ENCODE peak calls at places on chromosomes 3 and 15, in nine cellular contexts. One of them, this sample, is unnamed.

GRCh38 chr15:40291088-40291574 is 8.3 kb upstream of the ANKRD63 start:
- DNase-seq in adrenal gland: peak; percentile 59
- DNase-seq in PC-3: peak; percentile 55
- DNase-seq in cardiac muscle cell: peak; percentile 68
- DNase-seq in body of pancreas: peak; percentile 67
- DNase-seq in type B pancreatic cell: peak; percentile 78
- DNase-seq in right atrium auricular region: no peak
- DNase-seq in upper lobe of right lung: peak; percentile 82
- DNase-seq in brain microvascular endothelial cell: peak; percentile 33
- DNase-seq in this sample: peak; percentile 77

GRCh38 chr15:71538922-71539321 is 271.4 kb upstream of the NR2E3 start:
- DNase-seq in adrenal gland: no peak
- DNase-seq in PC-3: no peak
- DNase-seq in cardiac muscle cell: no peak
- DNase-seq in body of pancreas: no peak
- DNase-seq in type B pancreatic cell: no peak
- DNase-seq in right atrium auricular region: no peak
- DNase-seq in upper lobe of right lung: no peak
- DNase-seq in brain microvascular endothelial cell: no peak
- DNase-seq in this sample: no peak

GRCh38 chr3:52118156-52118875 is 35.9 kb downstream of the POC1A start:
- DNase-seq in adrenal gland: no peak
- DNase-seq in PC-3: no peak
- DNase-seq in cardiac muscle cell: no peak
- DNase-seq in body of pancreas: no peak
- DNase-seq in type B pancreatic cell: no peak
- DNase-seq in right atrium auricular region: no peak
- DNase-seq in upper lobe of right lung: no peak
- DNase-seq in brain microvascular endothelial cell: no peak
- DNase-seq in this sample: no peak

GRCh38 chr15:40114218-40114617 is 5.5 kb upstream of the BMF start:
- DNase-seq in adrenal gland: no peak
- DNase-seq in PC-3: no peak
- DNase-seq in cardiac muscle cell: no peak
- DNase-seq in body of pancreas: no peak
- DNase-seq in type B pancreatic cell: no peak
- DNase-seq in right atrium auricular region: no peak
- DNase-seq in upper lobe of right lung: no peak
- DNase-seq in brain microvascular endothelial cell: no peak
- DNase-seq in this sample: no peak

GRCh38 chr3:159234306-159234705 is 432.5 kb downstream of the MFSD1 start:
- DNase-seq in adrenal gland: no peak
- DNase-seq in PC-3: peak; percentile 47
- DNase-seq in cardiac muscle cell: peak; percentile 10
- DNase-seq in body of pancreas: no peak
- DNase-seq in type B pancreatic cell: no peak
- DNase-seq in right atrium auricular region: no peak
- DNase-seq in upper lobe of right lung: no peak
- DNase-seq in brain microvascular endothelial cell: peak; percentile 60
- DNase-seq in this sample: no peak

GRCh38 chr15:56249080-56249479 is 5.4 kb upstream of the RFX7 start:
- DNase-seq in adrenal gland: peak; percentile 46
- DNase-seq in PC-3: peak; percentile 42
- DNase-seq in cardiac muscle cell: peak; percentile 80
- DNase-seq in body of pancreas: peak; percentile 13
- DNase-seq in type B pancreatic cell: no peak
- DNase-seq in right atrium auricular region: no peak
- DNase-seq in upper lobe of right lung: no peak
- DNase-seq in brain microvascular endothelial cell: peak; percentile 60
- DNase-seq in this sample: no peak

GRCh38 chr3:136543385-136543784 is 208.8 kb downstream of the STAG1 start:
- DNase-seq in adrenal gland: no peak
- DNase-seq in PC-3: peak; percentile 8
- DNase-seq in cardiac muscle cell: peak; percentile 63
- DNase-seq in body of pancreas: no peak
- DNase-seq in type B pancreatic cell: no peak
- DNase-seq in right atrium auricular region: no peak
- DNase-seq in upper lobe of right lung: no peak
- DNase-seq in brain microvascular endothelial cell: no peak
- DNase-seq in this sample: no peak

GRCh38 chr15:50881121-50882048 is 27.1 kb upstream of the AP4E1 start:
- DNase-seq in adrenal gland: peak; percentile 54
- DNase-seq in PC-3: no peak
- DNase-seq in cardiac muscle cell: peak; percentile 26
- DNase-seq in body of pancreas: no peak
- DNase-seq in type B pancreatic cell: no peak
- DNase-seq in right atrium auricular region: no peak
- DNase-seq in upper lobe of right lung: no peak
- DNase-seq in brain microvascular endothelial cell: no peak
- DNase-seq in this sample: no peak

GRCh38 chr3:111812680-111813079 is 46.4 kb upstream of the PHLDB2 start:
- DNase-seq in adrenal gland: no peak
- DNase-seq in PC-3: no peak
- DNase-seq in cardiac muscle cell: peak; percentile 44
- DNase-seq in body of pancreas: no peak
- DNase-seq in type B pancreatic cell: no peak
- DNase-seq in right atrium auricular region: no peak
- DNase-seq in upper lobe of right lung: no peak
- DNase-seq in brain microvascular endothelial cell: no peak
- DNase-seq in this sample: no peak

GRCh38 chr15:79035111-79035601 is 55.4 kb downstream of the RASGRF1 start:
- DNase-seq in adrenal gland: no peak
- DNase-seq in PC-3: no peak
- DNase-seq in cardiac muscle cell: no peak
- DNase-seq in body of pancreas: no peak
- DNase-seq in type B pancreatic cell: no peak
- DNase-seq in right atrium auricular region: no peak
- DNase-seq in upper lobe of right lung: no peak
- DNase-seq in brain microvascular endothelial cell: peak; percentile 9
- DNase-seq in this sample: no peak

GRCh38 chr3:132352556-132353143 is 35.4 kb downstream of the ACP3 start:
- DNase-seq in adrenal gland: peak; percentile 82
- DNase-seq in PC-3: peak; percentile 79
- DNase-seq in cardiac muscle cell: peak; percentile 79
- DNase-seq in body of pancreas: peak; percentile 77
- DNase-seq in type B pancreatic cell: no peak
- DNase-seq in right atrium auricular region: peak; percentile 68
- DNase-seq in upper lobe of right lung: no peak
- DNase-seq in brain microvascular endothelial cell: peak; percentile 72
- DNase-seq in this sample: peak; percentile 73

GRCh38 chr3:66075281-66075680 is 36.6 kb upstream of the MAGI1 start:
- DNase-seq in adrenal gland: no peak
- DNase-seq in PC-3: peak; percentile 72
- DNase-seq in cardiac muscle cell: peak; percentile 27
- DNase-seq in body of pancreas: no peak
- DNase-seq in type B pancreatic cell: no peak
- DNase-seq in right atrium auricular region: no peak
- DNase-seq in upper lobe of right lung: no peak
- DNase-seq in brain microvascular endothelial cell: peak; percentile 23
- DNase-seq in this sample: no peak

GRCh38 chr3:2713923-2714322 is 396.3 kb downstream of the IL5RA start:
- DNase-seq in adrenal gland: no peak
- DNase-seq in PC-3: no peak
- DNase-seq in cardiac muscle cell: no peak
- DNase-seq in body of pancreas: no peak
- DNase-seq in type B pancreatic cell: no peak
- DNase-seq in right atrium auricular region: no peak
- DNase-seq in upper lobe of right lung: no peak
- DNase-seq in brain microvascular endothelial cell: no peak
- DNase-seq in this sample: no peak

GRCh38 chr15:78605680-78606079 is 15.1 kb downstream of the CHRNA3 start:
- DNase-seq in adrenal gland: no peak
- DNase-seq in PC-3: no peak
- DNase-seq in cardiac muscle cell: no peak
- DNase-seq in body of pancreas: no peak
- DNase-seq in type B pancreatic cell: no peak
- DNase-seq in right atrium auricular region: no peak
- DNase-seq in upper lobe of right lung: no peak
- DNase-seq in brain microvascular endothelial cell: no peak
- DNase-seq in this sample: no peak

GRCh38 chr3:129650256-129650872 is 43.9 kb upstream of the PLXND1 start:
- DNase-seq in adrenal gland: peak; percentile 77
- DNase-seq in PC-3: peak; percentile 77
- DNase-seq in cardiac muscle cell: peak; percentile 92
- DNase-seq in body of pancreas: peak; percentile 70
- DNase-seq in type B pancreatic cell: no peak
- DNase-seq in right atrium auricular region: peak; percentile 86
- DNase-seq in upper lobe of right lung: no peak
- DNase-seq in brain microvascular endothelial cell: peak; percentile 82
- DNase-seq in this sample: peak; percentile 67

GRCh38 chr3:23735575-23736326 is 70.0 kb upstream of the UBE2E1 start:
- DNase-seq in adrenal gland: no peak
- DNase-seq in PC-3: no peak
- DNase-seq in cardiac muscle cell: peak; percentile 70
- DNase-seq in body of pancreas: peak; percentile 22
- DNase-seq in type B pancreatic cell: peak; percentile 53
- DNase-seq in right atrium auricular region: no peak
- DNase-seq in upper lobe of right lung: no peak
- DNase-seq in brain microvascular endothelial cell: peak; percentile 32
- DNase-seq in this sample: peak; percentile 60

GRCh38 chr3:171349392-171349791 is 110.8 kb downstream of the TNIK start:
- DNase-seq in adrenal gland: no peak
- DNase-seq in PC-3: peak; percentile 61
- DNase-seq in cardiac muscle cell: no peak
- DNase-seq in body of pancreas: no peak
- DNase-seq in type B pancreatic cell: no peak
- DNase-seq in right atrium auricular region: no peak
- DNase-seq in upper lobe of right lung: no peak
- DNase-seq in brain microvascular endothelial cell: no peak
- DNase-seq in this sample: no peak

GRCh38 chr3:32420138-32420981 is 28.7 kb downstream of the CMTM7 start:
- DNase-seq in adrenal gland: no peak
- DNase-seq in PC-3: peak; percentile 99
- DNase-seq in cardiac muscle cell: peak; percentile 49
- DNase-seq in body of pancreas: peak; percentile 78
- DNase-seq in type B pancreatic cell: no peak
- DNase-seq in right atrium auricular region: peak; percentile 57
- DNase-seq in upper lobe of right lung: no peak
- DNase-seq in brain microvascular endothelial cell: peak; percentile 53
- DNase-seq in this sample: no peak

GRCh38 chr3:54891540-54891897 is 36.3 kb downstream of the LRTM1 start:
- DNase-seq in adrenal gland: peak; percentile 93
- DNase-seq in PC-3: peak; percentile 99
- DNase-seq in cardiac muscle cell: peak; percentile 95
- DNase-seq in body of pancreas: peak; percentile 72
- DNase-seq in type B pancreatic cell: peak; percentile 73
- DNase-seq in right atrium auricular region: peak; percentile 88
- DNase-seq in upper lobe of right lung: peak; percentile 82
- DNase-seq in brain microvascular endothelial cell: peak; percentile 83
- DNase-seq in this sample: no peak
- TF ChIP-seq CTCF in adrenal gland: peak; percentile 66
- TF ChIP-seq CTCF in PC-3: peak; percentile 41
- TF ChIP-seq CTCF in cardiac muscle cell: peak; percentile 64
- TF ChIP-seq CTCF in body of pancreas: peak; percentile 44
- TF ChIP-seq CTCF in type B pancreatic cell: peak; percentile 57
- TF ChIP-seq CTCF in right atrium auricular region: peak; percentile 27
- TF ChIP-seq CTCF in upper lobe of right lung: peak; percentile 45
- TF ChIP-seq CTCF in brain microvascular endothelial cell: peak; percentile 79
- TF ChIP-seq CTCF in this sample: no peak

GRCh38 chr3:85801955-85802354 is 843.2 kb downstream of the CADM2 start:
- DNase-seq in adrenal gland: no peak
- DNase-seq in PC-3: peak; percentile 80
- DNase-seq in cardiac muscle cell: no peak
- DNase-seq in body of pancreas: peak; percentile 12
- DNase-seq in type B pancreatic cell: no peak
- DNase-seq in right atrium auricular region: no peak
- DNase-seq in upper lobe of right lung: no peak
- DNase-seq in brain microvascular endothelial cell: no peak
- DNase-seq in this sample: no peak
- TF ChIP-seq CTCF in adrenal gland: peak; percentile 29
- TF ChIP-seq CTCF in PC-3: peak; percentile 91
- TF ChIP-seq CTCF in cardiac muscle cell: no peak
- TF ChIP-seq CTCF in body of pancreas: peak; percentile 66
- TF ChIP-seq CTCF in type B pancreatic cell: peak; percentile 74
- TF ChIP-seq CTCF in right atrium auricular region: no peak
- TF ChIP-seq CTCF in upper lobe of right lung: peak; percentile 26
- TF ChIP-seq CTCF in brain microvascular endothelial cell: peak; percentile 75
- TF ChIP-seq CTCF in this sample: peak; percentile 73

GRCh38 chr3:50154476-50154839 is 666 bp upstream of the SEMA3F start:
- DNase-seq in adrenal gland: no peak
- DNase-seq in PC-3: no peak
- DNase-seq in cardiac muscle cell: no peak
- DNase-seq in body of pancreas: no peak
- DNase-seq in type B pancreatic cell: no peak
- DNase-seq in right atrium auricular region: no peak
- DNase-seq in upper lobe of right lung: no peak
- DNase-seq in brain microvascular endothelial cell: no peak
- DNase-seq in this sample: no peak
- TF ChIP-seq CTCF in adrenal gland: no peak
- TF ChIP-seq CTCF in PC-3: peak; percentile 43
- TF ChIP-seq CTCF in cardiac muscle cell: peak; percentile 31
- TF ChIP-seq CTCF in body of pancreas: peak; percentile 32
- TF ChIP-seq CTCF in type B pancreatic cell: peak; percentile 29
- TF ChIP-seq CTCF in right atrium auricular region: no peak
- TF ChIP-seq CTCF in upper lobe of right lung: peak; percentile 14
- TF ChIP-seq CTCF in brain microvascular endothelial cell: no peak
- TF ChIP-seq CTCF in this sample: no peak

GRCh38 chr3:73624363-73625123 is at the start of gene PDZRN3:
- DNase-seq in adrenal gland: peak; percentile 58
- DNase-seq in PC-3: no peak
- DNase-seq in cardiac muscle cell: peak; percentile 90
- DNase-seq in body of pancreas: peak; percentile 77
- DNase-seq in type B pancreatic cell: peak; percentile 79
- DNase-seq in right atrium auricular region: no peak
- DNase-seq in upper lobe of right lung: peak; percentile 69
- DNase-seq in brain microvascular endothelial cell: peak; percentile 59
- DNase-seq in this sample: peak; percentile 76

GRCh38 chr3:73623316-73623715 is 1.4 kb downstream of the PDZRN3 start:
- DNase-seq in adrenal gland: no peak
- DNase-seq in PC-3: no peak
- DNase-seq in cardiac muscle cell: peak; percentile 64
- DNase-seq in body of pancreas: peak; percentile 46
- DNase-seq in type B pancreatic cell: no peak
- DNase-seq in right atrium auricular region: no peak
- DNase-seq in upper lobe of right lung: no peak
- DNase-seq in brain microvascular endothelial cell: no peak
- DNase-seq in this sample: no peak

GRCh38 chr3:73625124-73625665 is 454 bp upstream of the PDZRN3 start:
- DNase-seq in adrenal gland: peak; percentile 42
- DNase-seq in PC-3: no peak
- DNase-seq in cardiac muscle cell: peak; percentile 80
- DNase-seq in body of pancreas: peak; percentile 52
- DNase-seq in type B pancreatic cell: no peak
- DNase-seq in right atrium auricular region: no peak
- DNase-seq in upper lobe of right lung: no peak
- DNase-seq in brain microvascular endothelial cell: peak; percentile 32
- DNase-seq in this sample: no peak

GRCh38 chr3:73622135-73622534 is 2.6 kb downstream of the PDZRN3 start:
- DNase-seq in adrenal gland: peak; percentile 44
- DNase-seq in PC-3: no peak
- DNase-seq in cardiac muscle cell: peak; percentile 58
- DNase-seq in body of pancreas: peak; percentile 89
- DNase-seq in type B pancreatic cell: no peak
- DNase-seq in right atrium auricular region: no peak
- DNase-seq in upper lobe of right lung: peak; percentile 60
- DNase-seq in brain microvascular endothelial cell: no peak
- DNase-seq in this sample: peak; percentile 55

DNA sequence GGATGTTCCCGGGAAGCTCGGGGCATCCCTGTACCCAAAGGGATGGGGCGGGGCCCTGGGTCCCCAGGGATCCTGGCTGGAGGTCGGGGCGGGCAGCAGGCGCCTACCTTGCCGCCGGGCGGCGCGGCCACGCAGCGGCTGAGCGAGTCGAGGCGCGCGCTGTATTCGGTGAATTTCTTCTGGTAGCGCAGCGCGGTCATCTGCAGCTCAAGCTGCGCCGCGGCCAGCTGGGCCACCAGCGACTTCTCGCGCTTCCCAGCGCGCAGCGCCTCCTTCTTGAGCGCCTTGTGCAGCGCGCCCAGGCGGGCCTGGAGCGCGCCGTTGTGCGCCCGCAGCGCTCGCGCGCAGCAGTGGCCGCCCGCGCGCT is 762 bp downstream of the PDZRN3 start:
- DNase-seq in adrenal gland: peak; percentile 54
- DNase-seq in PC-3: no peak
- DNase-seq in cardiac muscle cell: peak; percentile 79
- DNase-seq in body of pancreas: peak; percentile 71
- DNase-seq in type B pancreatic cell: peak; percentile 73
- DNase-seq in right atrium auricular region: no peak
- DNase-seq in upper lobe of right lung: no peak
- DNase-seq in brain microvascular endothelial cell: peak; percentile 32
- DNase-seq in this sample: peak; percentile 82
- TF ChIP-seq CTCF in adrenal gland: peak; percentile 23
- TF ChIP-seq CTCF in PC-3: no peak
- TF ChIP-seq CTCF in cardiac muscle cell: peak; percentile 30
- TF ChIP-seq CTCF in body of pancreas: peak; percentile 27
- TF ChIP-seq CTCF in type B pancreatic cell: peak; percentile 40
- TF ChIP-seq CTCF in right atrium auricular region: peak; percentile 22
- TF ChIP-seq CTCF in upper lobe of right lung: no peak
- TF ChIP-seq CTCF in brain microvascular endothelial cell: no peak
- TF ChIP-seq CTCF in this sample: no peak

This sample was measured in glutamatergic neuron.